ENCODE peak calls at places on chromosomes 13 and 19, in nine cellular contexts. U is ureter, C is KBM-7, X is psoas muscle, J is HTR-8/SVneo, R is neuronal stem cell, O is lower lobe of right lung, H is mesenchymal stem cell, G is RCC 7860. M is an unnamed sample.

GRCh38 chr13:80009760-80010159 is 331.2 kb downstream of the SPRY2 start:
- DNase-seq in G (no peak), J (no peak), X (no peak), H (no peak), U (no peak), R (no peak), C (no peak), O (no peak), M (no peak)

GRCh38 chr13:99123101-99124045 is 77.3 kb upstream of the UBAC2 start:
- DNase-seq in X (no peak), G (peak), O (no peak), R (no peak), C (no peak), H (peak), J (peak), U (no peak), M (no peak)

GRCh38 chr13:95039415-95039814 is 261.8 kb downstream of the ABCC4 start:
- DNase-seq in C (no peak), H (no peak), X (no peak), R (no peak), G (no peak), J (no peak), U (no peak), O (no peak), M (no peak)

GRCh38 chr13:71864094-71864980 is 2.7 kb downstream of the DACH1 start:
- DNase-seq in X (peak), C (peak), R (no peak), H (peak), U (peak), J (no peak), O (peak), G (no peak), M (no peak)

GRCh38 chr13:112175162-112176075 is 108.5 kb downstream of the SOX1 start:
- DNase-seq in H (no peak), R (no peak), U (no peak), G (no peak), J (no peak), C (no peak), O (no peak), X (no peak), M (no peak)

GRCh38 chr13:51955841-51956603 is 55.2 kb downstream of the ATP7B start:
- DNase-seq in O (no peak), J (no peak), H (peak), X (no peak), G (no peak), R (no peak), U (no peak), C (no peak), M (no peak)

GRCh38 chr13:25494708-25495411 is 123.1 kb downstream of the ATP8A2 start:
- DNase-seq in C (no peak), J (no peak), R (no peak), H (no peak), U (no peak), O (no peak), G (no peak), X (no peak), M (no peak)

GRCh38 chr13:39197645-39198007 is 159.4 kb downstream of the NHLRC3 start:
- DNase-seq in G (no peak), R (no peak), C (peak), O (no peak), H (no peak), J (no peak), X (no peak), U (no peak), M (no peak)

GRCh38 chr19:44955500-44956439 is 590 bp downstream of the CLPTM1 start:
- DNase-seq in J (no peak), G (no peak), R (no peak), X (no peak), H (peak), U (no peak), C (peak), O (no peak), M (peak)

GRCh38 chr19:35754365-35755139 is 2.3 kb downstream of the HSPB6 start:
- DNase-seq in R (no peak), O (no peak), C (no peak), X (no peak), G (no peak), J (no peak), H (no peak), U (peak), M (no peak)

GRCh38 chr13:40228486-40228885 is 438.0 kb downstream of the FOXO1 start:
- DNase-seq in O (no peak), H (peak), G (no peak), X (no peak), U (no peak), R (no peak), C (no peak), J (no peak), M (no peak)

GRCh38 chr19:923551-924211 is 2.2 kb upstream of the ARID3A start:
- DNase-seq in U (no peak), X (no peak), J (no peak), G (no peak), O (no peak), H (no peak), C (no peak), R (no peak), M (no peak)

GRCh38 chr19:4088975-4089374 is 22.3 kb upstream of the ZBTB7A start:
- DNase-seq in X (no peak), C (peak), G (no peak), U (peak), J (no peak), H (no peak), O (no peak), R (no peak), M (no peak)

GRCh38 chr13:19955873-19956559 is 2.5 kb upstream of the ZMYM2 start:
- DNase-seq in H (no peak), R (no peak), U (no peak), O (no peak), G (no peak), J (no peak), X (no peak), C (no peak), M (no peak)

GRCh38 chr13:76917096-76917495 is 30.9 kb upstream of the KCTD12 start:
- DNase-seq in X (no peak), O (no peak), C (no peak), G (no peak), U (no peak), H (peak), J (no peak), R (no peak), M (no peak)

GRCh38 chr13:32537580-32538233 is 888 bp downstream of the N4BP2L2 start:
- DNase-seq in H (no peak), X (peak), U (peak), C (no peak), R (no peak), G (no peak), O (peak), J (no peak), M (no peak)

GRCh38 chr19:1608414-1609391 is 3.4 kb upstream of the UQCR11 start:
- DNase-seq in J (no peak), U (no peak), O (no peak), X (no peak), G (no peak), C (no peak), H (no peak), R (no peak), M (no peak)

GRCh38 chr13:101529419-101529818 is 76.9 kb downstream of the ITGBL1 start:
- DNase-seq in J (no peak), X (no peak), H (peak), G (peak), O (no peak), U (no peak), C (no peak), R (no peak), M (no peak)

GRCh38 chr13:53953205-53953604 is 924.6 kb downstream of the OLFM4 start:
- DNase-seq in R (no peak), H (no peak), G (no peak), O (no peak), U (no peak), X (no peak), J (no peak), C (no peak), M (no peak)

GRCh38 chr19:6066661-6067646 is 43.3 kb downstream of the RFX2 start:
- DNase-seq in J (no peak), C (peak), H (peak), G (peak), R (peak), O (peak), X (peak), U (peak), M (peak)

GRCh38 chr19:13850910-13851753 is 25.8 kb upstream of the NANOS3 start:
- DNase-seq in X (peak), H (peak), J (peak), G (peak), R (no peak), C (no peak), U (peak), O (peak), M (peak)

GRCh38 chr19:18541258-18541991 is 1.9 kb downstream of the FKBP8 start:
- DNase-seq in U (no peak), H (peak), C (no peak), O (no peak), J (no peak), X (no peak), R (no peak), G (no peak), M (no peak)

GRCh38 chr19:45125975-45126493 is 33.1 kb downstream of the PPP1R37 start:
- DNase-seq in C (peak), O (peak), U (peak), R (peak), G (peak), X (peak), H (peak), J (peak), M (peak)

GRCh38 chr19:18269336-18269735 is 4.9 kb downstream of the IQCN start:
- DNase-seq in X (no peak), C (no peak), G (no peak), U (no peak), H (no peak), R (no peak), J (no peak), O (no peak), M (no peak)

GRCh38 chr19:3983936-3984583 is 1.2 kb downstream of the EEF2 start:
- DNase-seq in R (no peak), J (no peak), O (peak), H (peak), U (peak), C (no peak), X (peak), G (peak), M (no peak)

GRCh38 chr13:101326710-101327109 is 89.6 kb downstream of the NALCN start:
- DNase-seq in R (no peak), X (no peak), U (no peak), G (no peak), C (no peak), H (no peak), O (no peak), J (no peak), M (no peak)

GRCh38 chr13:41960195-41960699 is 662 bp downstream of the VWA8 start:
- DNase-seq in J (no peak), G (no peak), H (peak), U (no peak), O (no peak), R (no peak), X (no peak), C (peak), M (no peak)

GRCh38 chr13:48600374-48601364 is 53.1 kb upstream of the CYSLTR2 start:
- DNase-seq in H (peak), X (no peak), R (no peak), O (no peak), C (peak), U (no peak), G (peak), J (peak), M (peak)

GRCh38 chr13:33761744-33762143 is 56.2 kb upstream of the RFC3 start:
- DNase-seq in U (no peak), O (no peak), G (no peak), R (no peak), X (no peak), C (peak), H (no peak), J (no peak), M (no peak)

GRCh38 chr13:71218960-71219359 is 648.0 kb downstream of the DACH1 start:
- DNase-seq in O (no peak), X (no peak), C (no peak), U (no peak), G (no peak), J (no peak), R (peak), H (no peak), M (no peak)

GRCh38 chr19:18606281-18607221 is at the start of gene CRLF1:
- DNase-seq in G (no peak), J (no peak), R (no peak), H (no peak), C (no peak), O (no peak), X (peak), U (no peak), M (no peak)

GRCh38 chr19:39167461-39168257 is 29.1 kb upstream of the NCCRP1 start:
- DNase-seq in C (no peak), H (no peak), X (no peak), R (no peak), O (peak), U (peak), J (no peak), G (no peak), M (no peak)

GRCh38 chr13:54965881-54966280 is 1937.3 kb downstream of the OLFM4 start:
- DNase-seq in X (no peak), U (no peak), C (no peak), R (no peak), H (peak), J (no peak), O (no peak), G (no peak), M (no peak)

GRCh38 chr13:77521595-77522367 is 13.7 kb upstream of the SCEL start:
- DNase-seq in X (no peak), J (no peak), U (peak), O (peak), H (no peak), C (no peak), R (no peak), G (peak), M (no peak)

GRCh38 chr19:23817519-23817918 is 58.8 kb upstream of the ZNF681 start:
- DNase-seq in J (no peak), C (peak), O (no peak), H (peak), G (no peak), R (no peak), U (no peak), X (no peak), M (peak)

GRCh38 chr13:37023871-37024270 is 23.3 kb downstream of the EXOSC8 start:
- DNase-seq in G (no peak), H (peak), R (no peak), C (no peak), J (no peak), X (no peak), U (no peak), O (no peak), M (no peak)

GRCh38 chr19:14674764-14675163 is at the start of gene ADGRE3:
- DNase-seq in H (no peak), R (no peak), U (no peak), X (no peak), C (peak), J (no peak), O (no peak), G (no peak), M (no peak)

GRCh38 chr13:106105153-106105552 is 430.3 kb downstream of the EFNB2 start:
- DNase-seq in H (no peak), X (no peak), O (no peak), U (no peak), R (no peak), J (no peak), G (peak), C (no peak), M (no peak)

GRCh38 chr19:45768644-45769053 is 403 bp downstream of the SIX5 start:
- DNase-seq in J (no peak), R (no peak), U (peak), X (peak), O (peak), H (peak), G (no peak), C (no peak), M (peak)

M was measured in dermis microvascular lymphatic vessel endothelial cell.